ENCODE peak calls at places on chromosome 10, in eight cellular contexts. G, E, Q, P, T, Y, I and A are unnamed samples.

GRCh38 chr10:124229516-124230051 is 136.2 kb upstream of the CHST15 start:
- DNase-seq in G (no peak), E (no peak), Q (no peak), P (no peak), T (no peak), Y (no peak), I (no peak), A (no peak)

GRCh38 chr10:77603529-77603927 is 34.1 kb downstream of the KCNMA1 start:
- DNase-seq in G (no peak), E (peak; percentile 65), Q (no peak), P (no peak), T (no peak), Y (no peak), I (peak; percentile 72), A (no peak)

GRCh38 chr10:69303632-69304035 is 25.3 kb downstream of the HK1 start:
- DNase-seq in G (no peak), E (peak; percentile 70), Q (no peak), P (no peak), T (no peak), Y (peak; percentile 75), I (peak; percentile 34), A (no peak)

GRCh38 chr10:71713135-71714040 is 6.2 kb downstream of the C10orf105 start:
- DNase-seq in G (peak; percentile 38), E (peak; percentile 97), Q (no peak), P (peak; percentile 48), T (peak; percentile 55), Y (peak; percentile 89), I (peak; percentile 79), A (no peak)

GRCh38 chr10:77493851-77494788 is 143.5 kb downstream of the KCNMA1 start:
- DNase-seq in G (peak; percentile 38), E (peak; percentile 60), Q (peak; percentile 63), P (no peak), T (no peak), Y (peak; percentile 55), I (peak; percentile 79), A (no peak)

GRCh38 chr10:11602919-11603523 is 8.4 kb downstream of the USP6NL start:
- DNase-seq in G (peak; percentile 65), E (no peak), Q (no peak), P (no peak), T (no peak), Y (no peak), I (peak; percentile 47), A (no peak)

GRCh38 chr10:112875474-112876267 is 74.4 kb upstream of the TCF7L2 start:
- DNase-seq in G (peak; percentile 9), E (peak; percentile 86), Q (no peak), P (no peak), T (peak; percentile 34), Y (peak; percentile 82), I (peak; percentile 89), A (no peak)

GRCh38 chr10:119642556-119643111 is 8.5 kb upstream of the BAG3 start:
- DNase-seq in G (no peak), E (no peak), Q (no peak), P (no peak), T (no peak), Y (no peak), I (no peak), A (no peak)

GRCh38 chr10:121593676-121594075 is 4.6 kb downstream of the FGFR2 start:
- DNase-seq in G (no peak), E (no peak), Q (no peak), P (no peak), T (no peak), Y (no peak), I (no peak), A (no peak)

GRCh38 chr10:121594623-121595320 is 3.5 kb downstream of the FGFR2 start:
- DNase-seq in G (no peak), E (no peak), Q (no peak), P (peak; percentile 39), T (no peak), Y (no peak), I (no peak), A (no peak)

GRCh38 chr10:121595321-121595805 is 2.9 kb downstream of the FGFR2 start:
- DNase-seq in G (no peak), E (no peak), Q (no peak), P (no peak), T (no peak), Y (no peak), I (no peak), A (no peak)

GRCh38 chr10:121593267-121593666 is 5.0 kb downstream of the FGFR2 start:
- DNase-seq in G (no peak), E (no peak), Q (no peak), P (no peak), T (no peak), Y (no peak), I (no peak), A (no peak)

GRCh38 chr10:121594076-121594475 is 4.2 kb downstream of the FGFR2 start:
- DNase-seq in G (no peak), E (no peak), Q (peak; percentile 61), P (peak; percentile 41), T (no peak), Y (no peak), I (no peak), A (no peak)
- H3K4me3 ChIP-seq in G (no peak overlapping the region), E (no peak overlapping the region), Q (no peak overlapping the region), P (no peak overlapping the region), T (no peak overlapping the region), Y (no peak overlapping the region), I (no peak overlapping the region), A (no peak overlapping the region)

DNA sequence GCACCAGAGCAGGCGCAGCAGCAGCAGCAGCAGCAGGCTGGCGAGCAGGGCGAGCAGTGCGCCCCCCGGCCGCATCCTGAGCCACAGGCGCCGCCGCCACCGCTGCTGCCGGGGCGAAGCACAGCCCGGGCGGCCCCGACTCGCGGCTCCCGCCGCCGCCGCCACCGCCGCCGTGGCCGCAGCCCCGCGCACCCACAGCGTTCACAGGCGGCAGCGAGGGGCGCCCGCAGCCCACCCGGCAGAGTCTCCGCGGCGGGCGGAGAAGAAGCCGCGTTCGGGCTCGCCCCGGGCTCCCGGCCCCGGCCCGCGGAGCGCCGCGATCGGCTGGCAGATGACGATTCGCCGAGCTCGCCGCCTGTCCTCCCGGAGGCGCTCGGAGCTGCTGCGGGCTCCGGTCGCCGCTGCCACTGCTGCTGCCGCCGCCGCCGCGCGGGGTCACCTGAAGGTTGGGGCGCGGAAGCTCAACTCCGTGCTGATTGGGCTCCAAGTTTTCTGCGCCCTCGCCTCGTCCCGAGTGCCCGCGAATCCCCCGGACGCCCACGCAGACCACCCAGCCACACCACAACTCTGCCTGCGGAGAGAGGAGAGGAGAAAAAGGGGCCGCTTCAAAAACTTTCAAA is at the start of gene ST8SIA6:
- DNase-seq in G (peak; percentile 71), E (peak; percentile 83), Q (peak; percentile 73), P (peak; percentile 31), T (no peak), Y (peak; percentile 25), I (peak; percentile 49), A (no peak)
- TF ChIP-seq CTCF in G (peak; percentile 11), E (no peak), Q (no peak), P (no peak), T (no peak), Y (no peak), I (no peak), A (no peak)

GRCh38 chr10:88113657-88114272 is 250.3 kb downstream of the PTEN start:
- DNase-seq in G (no peak), E (no peak), Q (no peak), P (no peak), T (no peak), Y (peak; percentile 60), I (no peak), A (no peak)
- H3K4me3 ChIP-seq in G (no peak overlapping the region), E (no peak overlapping the region), Q (no peak overlapping the region), P (no peak overlapping the region), T (no peak overlapping the region), Y (no peak overlapping the region), I (no peak overlapping the region), A (no peak overlapping the region)

DNA sequence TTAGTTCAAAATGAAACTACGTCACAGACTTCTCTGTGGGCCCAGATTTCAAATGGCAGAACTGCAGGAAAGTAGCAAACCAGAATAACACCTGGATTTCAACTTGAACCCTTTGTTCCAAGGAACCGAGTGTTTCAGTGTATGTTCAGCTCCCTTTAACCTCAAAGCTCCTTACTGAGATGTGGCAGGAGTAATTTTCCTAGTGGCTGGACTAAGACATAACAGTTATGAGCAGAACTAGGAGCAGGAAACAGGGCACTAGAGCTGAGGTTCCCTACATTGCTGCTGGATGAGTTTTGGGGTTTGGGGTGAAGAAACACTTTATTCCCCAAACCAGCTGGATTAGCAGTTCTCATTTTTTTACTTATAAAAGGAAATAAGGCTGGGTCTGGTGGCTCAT is 50.1 kb downstream of the NSUN6 start:
- DNase-seq in G (no peak), E (no peak), Q (no peak), P (no peak), T (no peak), Y (no peak), I (no peak), A (no peak)
- TF ChIP-seq CTCF in G (no peak), E (peak; percentile 16), Q (no peak), P (no peak), T (no peak), Y (no peak), I (no peak), A (peak; percentile 29)

GRCh38 chr10:43402880-43403452 is 6.0 kb downstream of the HNRNPF start:
- DNase-seq in G (no peak), E (no peak), Q (no peak), P (no peak), T (no peak), Y (no peak), I (no peak), A (no peak)

GRCh38 chr10:43402176-43402575 is 6.8 kb downstream of the HNRNPF start:
- DNase-seq in G (no peak), E (no peak), Q (no peak), P (no peak), T (no peak), Y (no peak), I (no peak), A (no peak)

GRCh38 chr10:43398939-43399871 is 9.8 kb downstream of the HNRNPF start:
- DNase-seq in G (peak; percentile 67), E (peak; percentile 68), Q (no peak), P (no peak), T (no peak), Y (peak; percentile 66), I (no peak), A (no peak)

GRCh38 chr10:43399911-43400310 is 9.1 kb downstream of the HNRNPF start:
- DNase-seq in G (no peak), E (no peak), Q (no peak), P (no peak), T (no peak), Y (no peak), I (no peak), A (no peak)

DNA sequence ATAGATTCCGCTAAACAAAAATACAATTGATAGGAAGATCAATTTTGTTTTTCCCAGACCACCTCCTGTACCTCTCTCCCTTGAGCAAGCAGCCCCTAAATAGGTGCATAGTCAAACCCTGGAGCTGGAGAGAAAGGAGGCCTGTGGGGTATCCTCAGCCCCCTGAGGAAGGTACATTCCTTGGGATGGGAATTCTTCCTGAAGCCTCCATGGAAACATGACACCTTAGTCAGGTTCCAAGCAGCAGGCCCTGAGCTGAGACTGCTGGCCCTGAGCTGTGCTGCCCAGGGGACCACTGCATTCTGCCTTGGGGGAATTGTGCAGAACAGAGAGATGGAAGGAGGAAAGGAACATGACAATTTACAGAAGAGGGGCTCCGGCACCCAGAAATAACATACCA is 7.4 kb downstream of the HNRNPF start:
- DNase-seq in G (no peak), E (no peak), Q (no peak), P (no peak), T (no peak), Y (no peak), I (no peak), A (no peak)
- H3K4me3 ChIP-seq in G (no peak overlapping the region), E (no peak overlapping the region), Q (no peak overlapping the region), P (no peak overlapping the region), T (no peak overlapping the region), Y (no peak overlapping the region), I (no peak overlapping the region), A (no peak overlapping the region)